ENCODE peak calls at places on chromosomes 5 and 9, in five cellular contexts. C, D, G, L and F are unnamed samples.

GRCh38 chr5:108788142-108788541 is 40.4 kb downstream of the FER start:
- DNase-seq in G (no peak), C (no peak), L (no peak), D (no peak), F (no peak)

GRCh38 chr5:147348046-147348445 is 113.2 kb downstream of the STK32A start:
- DNase-seq in G (no peak), D (no peak), C (no peak), L (no peak), F (no peak)

GRCh38 chr5:140564196-140565023 is at the start of the genes APBB3 and SLC35A4:
- DNase-seq in D (peak), C (peak), L (peak), G (peak), F (peak)

GRCh38 chr5:65830856-65831255 is 95.5 kb upstream of the ERBIN start:
- DNase-seq in D (no peak), C (no peak), L (no peak), G (no peak), F (no peak)

GRCh38 chr9:70616401-70617010 is 202.0 kb upstream of the KLF9 start:
- DNase-seq in C (no peak), G (no peak), D (no peak), L (no peak), F (no peak)

GRCh38 chr9:89256690-89257089 is 54.3 kb upstream of the CKS2 start:
- DNase-seq in L (no peak), C (no peak), D (no peak), G (no peak), F (no peak)

GRCh38 chr5:140020601-140021177 is 22.4 kb downstream of the NRG2 start:
- DNase-seq in G (no peak), D (no peak), L (no peak), C (no peak), F (no peak)

GRCh38 chr9:91214086-91214485 is 147.6 kb downstream of the AUH start:
- DNase-seq in L (no peak), C (no peak), G (no peak), D (no peak), F (no peak)

GRCh38 chr5:141529002-141529401 is 40.1 kb downstream of the PCDHGC5 start:
- DNase-seq in D (no peak), G (no peak), L (no peak), C (no peak), F (no peak)

GRCh38 chr9:116323012-116323411 is 169.4 kb downstream of the PAPPA start:
- DNase-seq in D (no peak), C (no peak), L (no peak), G (no peak), F (no peak)

GRCh38 chr5:52856564-52856963 is 68.8 kb downstream of the ITGA1 start:
- DNase-seq in G (no peak), D (no peak), L (no peak), C (no peak), F (no peak)

GRCh38 chr9:34381323-34381722 is 4.6 kb upstream of the MYORG start:
- DNase-seq in D (no peak), C (no peak), G (no peak), L (no peak), F (no peak)

GRCh38 chr5:73654171-73654811 is 28.3 kb downstream of the ARHGEF28 start:
- DNase-seq in C (no peak), L (no peak), G (no peak), D (peak), F (peak)

GRCh38 chr9:114094971-114095370 is 4.1 kb downstream of the KIF12 start:
- DNase-seq in G (no peak), C (no peak), L (no peak), D (no peak), F (no peak)

GRCh38 chr9:77502568-77502967 is 145.6 kb downstream of the GNA14 start:
- DNase-seq in G (no peak), D (no peak), C (no peak), L (no peak), F (no peak)

GRCh38 chr9:12819436-12820185 is 44.8 kb downstream of the LURAP1L start:
- DNase-seq in G (peak), D (peak), L (peak), C (no peak), F (no peak)

GRCh38 chr9:12908910-12909309 is 134.1 kb downstream of the LURAP1L start:
- DNase-seq in G (no peak), C (no peak), L (no peak), D (no peak), F (no peak)

GRCh38 chr5:159971038-159971437 is 37.9 kb upstream of the TTC1 start:
- DNase-seq in D (no peak), C (no peak), L (no peak), G (no peak), F (no peak)

GRCh38 chr5:128199611-128200010 is 116.0 kb downstream of the SLC12A2 start:
- DNase-seq in D (no peak), G (no peak), L (no peak), C (no peak), F (no peak)

GRCh38 chr5:141508808-141509611 is 20.1 kb downstream of the PCDHGC5 start:
- DNase-seq in G (no peak), L (no peak), C (no peak), D (peak), F (no peak)

GRCh38 chr5:149780043-149780737 is 50.1 kb downstream of the PPARGC1B start:
- DNase-seq in C (no peak), D (no peak), G (no peak), L (no peak), F (no peak)

GRCh38 chr5:139808481-139809330 is 13.1 kb downstream of the PSD2 start:
- DNase-seq in G (peak), L (no peak), D (no peak), C (no peak), F (no peak)

GRCh38 chr9:134575103-134575816 is 66.3 kb upstream of the COL5A1 start:
- DNase-seq in C (no peak), L (no peak), D (no peak), G (no peak), F (no peak)

GRCh38 chr5:456351-457194 is 13.6 kb downstream of the EXOC3 start:
- DNase-seq in C (no peak), L (no peak), G (no peak), D (no peak), F (no peak)

GRCh38 chr9:90433398-90433890 is 209.2 kb downstream of the DIRAS2 start:
- DNase-seq in L (peak), C (peak), G (no peak), D (no peak), F (no peak)

GRCh38 chr5:759111-759741 is 25.3 kb downstream of the ZDHHC11B start:
- DNase-seq in D (peak), L (no peak), G (peak), C (peak), F (no peak)

GRCh38 chr5:60638300-60638699 is 61.7 kb downstream of the DEPDC1B start:
- DNase-seq in L (no peak), D (no peak), G (no peak), C (no peak), F (no peak)

GRCh38 chr9:5626727-5627634 is 1.9 kb upstream of the RIC1 start:
- DNase-seq in C (no peak), L (no peak), D (no peak), G (peak), F (peak)

GRCh38 chr9:114150608-114151007 is 4.7 kb upstream of the COL27A1 start:
- DNase-seq in L (no peak), G (no peak), C (no peak), D (no peak), F (no peak)

GRCh38 chr5:16590685-16591084 is 26.1 kb downstream of the RETREG1 start:
- DNase-seq in C (no peak), D (no peak), G (no peak), L (no peak), F (no peak)

GRCh38 chr9:10921671-10922070 is 308.9 kb upstream of the PTPRD start:
- DNase-seq in D (no peak), G (no peak), C (no peak), L (peak), F (no peak)

GRCh38 chr5:143030349-143030748 is 260.2 kb downstream of the ARHGAP26 start:
- DNase-seq in G (no peak), C (no peak), L (no peak), D (no peak), F (no peak)

GRCh38 chr5:179558912-179559279 is 8.5 kb downstream of the RUFY1 start:
- DNase-seq in G (no peak), D (peak), L (no peak), C (peak), F (no peak)

DNA sequence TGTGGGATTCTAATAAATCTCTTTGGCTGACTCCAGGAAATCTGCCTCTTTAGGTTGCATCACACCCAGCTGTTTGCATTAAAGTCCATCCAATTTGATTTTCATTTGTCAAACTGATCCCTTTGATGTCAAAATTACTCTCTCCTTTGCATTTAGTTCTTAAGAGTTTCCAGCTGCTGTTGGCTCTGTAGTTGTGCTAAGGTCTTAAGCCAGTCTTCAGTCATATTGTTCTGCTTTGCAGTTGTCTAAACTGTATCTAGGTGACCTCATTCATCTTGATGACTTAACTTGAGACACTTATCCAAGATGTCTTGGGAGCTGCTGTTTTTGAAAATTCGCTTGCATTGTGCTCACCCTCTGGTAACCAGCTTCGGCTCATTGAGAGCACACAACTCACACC is 386.9 kb upstream of the TLE4 start:
- DNase-seq in C (no peak), D (no peak), L (no peak), G (no peak), F (no peak)
- TF ChIP-seq HDAC2 in C (no peak), D (no peak), L (no peak), G (no peak), F (no peak)

GRCh38 chr5:132815454-132815853 is 2.4 kb downstream of the SOWAHA start:
- DNase-seq in D (no peak), L (no peak), G (no peak), C (no peak), F (no peak)
- TF ChIP-seq HDAC2 in D (no peak), L (no peak), G (no peak), C (no peak), F (no peak)

GRCh38 chr9:123174887-123175518 is 93.4 kb downstream of the STRBP start:
- DNase-seq in D (no peak), L (peak), G (no peak), C (no peak), F (peak)

GRCh38 chr9:123174079-123174478 is 94.3 kb downstream of the STRBP start:
- DNase-seq in D (no peak), L (no peak), G (no peak), C (no peak), F (no peak)

GRCh38 chr9:123176230-123176629 is 92.2 kb downstream of the STRBP start:
- DNase-seq in D (no peak), L (no peak), C (no peak), G (no peak), F (peak)

DNA sequence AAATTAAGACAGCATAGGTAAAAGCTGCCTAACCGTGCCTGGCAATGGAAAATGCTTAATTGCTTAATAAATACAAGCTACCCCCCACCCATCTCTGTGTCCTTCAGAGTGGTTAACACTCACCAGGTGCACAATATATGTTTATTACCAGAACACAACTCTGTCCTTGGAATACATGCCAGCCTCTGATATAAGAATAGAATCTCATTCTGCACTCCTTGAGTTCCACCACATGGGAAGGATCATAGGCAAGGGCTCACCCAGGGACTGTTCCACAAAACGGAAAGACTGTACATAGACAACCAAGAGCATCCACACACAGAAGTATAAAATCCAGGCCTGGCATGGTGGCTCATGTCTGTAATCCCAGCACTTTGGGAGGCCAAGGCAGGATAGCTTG is 91.4 kb downstream of the STRBP start:
- DNase-seq in C (no peak), G (no peak), L (no peak), D (no peak), F (no peak)
- TF ChIP-seq HDAC2 in C (no peak), G (no peak), L (no peak), D (no peak), F (no peak)

DNA sequence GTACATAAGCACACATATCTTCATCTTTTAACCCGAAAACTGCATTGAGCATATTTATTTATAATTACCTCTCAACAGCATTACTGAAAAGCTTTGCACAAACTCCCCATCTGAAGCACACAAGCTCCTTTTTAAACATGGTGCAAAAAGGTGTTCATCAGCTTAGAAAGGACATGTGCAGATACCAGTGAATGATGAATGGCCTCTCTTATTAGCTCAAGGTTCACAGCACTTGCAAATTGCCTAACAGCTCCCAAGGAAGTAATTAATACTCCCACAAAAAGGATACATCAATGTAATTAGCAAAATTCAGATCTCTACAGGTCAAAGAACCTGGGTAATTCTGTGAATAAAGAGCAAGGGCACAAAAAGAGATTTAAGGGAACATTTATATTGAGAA is 422.0 kb downstream of the HINT1 start:
- DNase-seq in D (no peak), L (no peak), G (no peak), C (no peak), F (no peak)
- TF ChIP-seq HDAC2 in D (no peak), L (no peak), G (no peak), C (no peak), F (no peak)

DNA sequence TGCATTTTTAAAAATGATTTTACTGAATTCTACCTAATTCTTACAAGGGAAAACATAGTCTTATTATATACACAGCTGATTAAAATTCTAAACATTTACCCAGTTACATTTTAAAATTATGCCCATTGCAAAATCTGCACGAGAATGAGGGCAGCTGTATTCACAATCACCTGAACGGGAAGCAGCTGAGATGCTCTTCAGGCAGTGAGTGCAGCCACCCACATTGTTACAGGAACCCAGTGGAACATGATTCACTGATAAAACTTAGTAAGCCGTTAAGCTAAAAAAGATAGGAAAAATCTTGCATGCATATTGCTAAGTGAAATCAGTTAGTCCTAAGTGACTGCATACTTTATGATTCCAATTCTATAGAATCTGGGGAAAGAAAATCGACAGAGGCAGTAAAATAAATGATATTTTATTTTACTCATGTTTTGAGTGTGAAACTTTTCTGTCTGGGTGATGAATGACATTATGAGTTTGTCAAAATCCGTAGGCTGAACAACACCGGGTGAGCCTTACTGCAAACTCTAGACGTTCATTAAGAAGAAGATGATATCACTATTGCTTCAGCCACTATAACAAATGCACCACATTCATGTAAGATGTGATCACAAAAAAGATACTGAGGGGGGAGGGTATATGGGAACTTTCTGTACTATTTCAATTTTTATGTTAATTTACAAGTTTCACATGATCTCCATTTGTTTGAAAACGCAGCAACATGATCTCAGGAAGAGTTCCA is 39.1 kb upstream of the FLT4 start:
- DNase-seq in G (no peak), L (no peak), C (no peak), D (no peak), F (no peak)
- TF ChIP-seq HDAC2 in G (no peak), L (no peak), C (no peak), D (no peak), F (no peak)

GRCh38 chr5:23507278-23507685 is at the start of gene PRDM9:
- DNase-seq in C (peak), D (peak), G (peak), L (peak), F (no peak)
- TF ChIP-seq HDAC2 in C (no peak), D (no peak), G (no peak), L (no peak), F (no peak)

DNA sequence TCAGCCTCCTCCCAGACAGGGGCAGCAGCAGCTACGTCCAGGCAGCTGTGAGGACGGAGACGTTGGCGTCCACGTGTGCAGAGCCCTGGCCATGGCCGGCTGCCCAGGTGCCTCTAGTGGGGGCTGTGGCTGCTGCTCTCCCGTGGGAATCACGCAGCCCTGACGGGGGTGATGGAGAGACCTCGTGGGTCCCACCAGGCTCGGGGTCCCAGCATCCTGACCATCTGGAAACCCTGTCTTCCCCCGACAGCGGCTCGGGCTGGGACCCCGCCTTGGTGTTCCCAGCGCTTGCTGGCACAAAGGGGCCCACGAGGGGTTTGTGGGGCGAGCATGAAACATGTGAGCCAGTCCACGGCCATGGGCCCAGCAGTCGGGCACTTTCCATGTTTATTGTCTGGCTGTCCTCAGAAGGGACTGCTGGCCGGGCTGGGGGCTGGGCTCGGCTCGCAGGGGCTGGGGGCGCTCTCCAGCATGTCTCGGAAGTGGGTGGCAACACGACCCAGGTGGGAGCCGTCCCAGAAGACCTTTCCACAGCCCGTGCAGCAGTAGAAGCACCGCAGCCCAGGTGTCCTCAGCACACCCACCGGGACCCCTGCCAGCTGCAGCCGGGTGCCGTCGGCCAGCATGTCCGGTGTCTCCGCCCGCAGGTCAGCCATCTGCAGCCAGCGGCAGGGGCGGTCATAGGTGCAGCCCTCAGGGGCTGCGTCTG is 4.6 kb upstream of the NRARP start:
- DNase-seq in G (no peak), L (no peak), C (no peak), D (no peak), F (no peak)
- TF ChIP-seq HDAC2 in G (no peak), L (no peak), C (no peak), D (no peak), F (no peak)

DNA sequence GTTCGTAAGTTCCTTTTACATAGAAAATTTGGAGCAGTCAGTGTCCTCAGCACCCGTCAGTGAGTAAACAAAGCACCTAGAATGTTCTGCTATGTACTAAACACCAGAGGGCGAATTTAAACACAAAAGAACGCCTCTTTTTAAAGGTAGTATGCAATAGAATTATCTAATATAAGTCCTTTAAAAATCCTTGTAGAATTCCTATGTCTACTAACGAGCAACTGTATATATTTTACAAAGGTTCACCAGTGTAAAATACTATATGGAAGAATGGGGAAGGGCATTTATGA is 499 bp upstream of the TMEM232 start:
- DNase-seq in D (peak), L (no peak), C (no peak), G (peak), F (no peak)
- TF ChIP-seq HDAC2 in D (no peak), L (no peak), C (no peak), G (no peak), F (no peak)

DNA sequence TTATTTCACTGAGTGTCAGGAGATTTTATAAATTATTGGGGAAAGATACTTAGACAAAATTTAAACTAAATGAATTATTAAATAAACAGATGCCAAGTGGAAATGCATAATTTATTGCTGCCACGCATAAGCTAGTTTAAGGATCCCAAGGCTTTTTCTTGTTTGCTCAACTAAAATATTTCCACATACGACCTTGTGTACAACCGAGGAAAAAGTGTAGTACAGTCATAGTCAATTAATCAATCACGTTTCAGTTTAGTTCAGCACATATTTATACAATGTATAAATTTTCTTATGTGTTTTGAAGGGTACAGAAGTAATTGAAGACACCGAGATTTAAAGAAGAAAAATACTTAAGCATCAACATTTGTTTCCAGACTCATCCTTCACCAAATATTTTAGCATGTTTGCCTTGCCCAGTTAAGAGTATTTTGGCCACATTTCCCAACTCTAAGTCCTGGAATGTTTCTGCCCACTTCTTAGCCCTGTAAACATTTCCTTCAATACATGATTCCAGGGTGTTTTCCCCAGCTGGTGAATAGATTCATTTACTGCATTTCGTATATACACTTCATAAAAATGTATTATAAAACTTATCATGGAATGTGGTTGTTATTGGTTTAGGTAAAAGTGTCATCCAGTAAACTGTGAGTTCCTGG is 652.9 kb downstream of the ELAVL2 start:
- DNase-seq in C (no peak), G (no peak), L (no peak), D (no peak), F (no peak)
- TF ChIP-seq HDAC2 in C (no peak), G (no peak), L (no peak), D (no peak), F (no peak)